ENCODE peak calls at places on chromosomes 4 and X, in four cellular contexts. X is K562, I is GM12878, W is HepG2. C is an unnamed sample.

GRCh38 chr4:153408932-153409331 is 57.2 kb upstream of the TMEM131L start:
- DNase-seq in W (no peak), I (no peak), X (no peak), C (no peak)

GRCh38 chr4:74376888-74377483 is 12.0 kb downstream of the EREG start:
- DNase-seq in X (peak), I (no peak), W (peak), C (no peak)

GRCh38 chr4:72701987-72702819 is 133.2 kb upstream of the ADAMTS3 start:
- DNase-seq in X (peak), W (peak), I (no peak), C (peak)

GRCh38 chrX:122579521-122579920 is 604.6 kb upstream of the GRIA3 start:
- DNase-seq in X (no peak), W (no peak), I (no peak), C (no peak)

GRCh38 chr4:48591372-48591771 is 101.3 kb downstream of the ZAR1 start:
- DNase-seq in X (peak), I (no peak), W (no peak), C (no peak)

GRCh38 chr4:85946821-85947220 is 413.0 kb downstream of the MAPK10 start:
- DNase-seq in X (no peak), I (no peak), W (no peak), C (no peak)

GRCh38 chr4:175443547-175443946 is 368.5 kb downstream of the GPM6A start:
- DNase-seq in X (no peak), I (no peak), W (no peak), C (no peak)

GRCh38 chr4:78566834-78567501 is 15.4 kb downstream of the ANXA3 start:
- DNase-seq in I (peak), W (no peak), X (no peak), C (no peak)

GRCh38 chrX:28920554-28920953 is 333.3 kb downstream of the IL1RAPL1 start:
- DNase-seq in W (no peak), X (no peak), I (no peak), C (no peak)

GRCh38 chr4:61831987-61832386 is 631.9 kb downstream of the ADGRL3 start:
- DNase-seq in W (no peak), I (no peak), X (no peak), C (no peak)

GRCh38 chr4:1403591-1404572 is 2.4 kb downstream of the NKX1-1 start:
- DNase-seq in W (no peak), X (no peak), I (no peak), C (no peak)

GRCh38 chr4:48017108-48017527 is 546 bp downstream of the NIPAL1 start:
- DNase-seq in W (no peak), X (peak), I (no peak), C (peak)

GRCh38 chr4:158850800-158851644 is 82.2 kb downstream of the FNIP2 start:
- DNase-seq in I (no peak), X (peak), W (no peak), C (no peak)

GRCh38 chrX:113297456-113297855 is 456.8 kb upstream of the AMOT start:
- DNase-seq in W (no peak), I (no peak), X (no peak), C (no peak)

GRCh38 chrX:3598046-3598605 is 115.3 kb downstream of the PRKX start:
- DNase-seq in I (no peak), W (no peak), X (no peak), C (no peak)

GRCh38 chr4:112223956-112224355 is 7.6 kb upstream of the AP1AR start:
- DNase-seq in W (no peak), X (no peak), I (no peak), C (no peak)

DNA sequence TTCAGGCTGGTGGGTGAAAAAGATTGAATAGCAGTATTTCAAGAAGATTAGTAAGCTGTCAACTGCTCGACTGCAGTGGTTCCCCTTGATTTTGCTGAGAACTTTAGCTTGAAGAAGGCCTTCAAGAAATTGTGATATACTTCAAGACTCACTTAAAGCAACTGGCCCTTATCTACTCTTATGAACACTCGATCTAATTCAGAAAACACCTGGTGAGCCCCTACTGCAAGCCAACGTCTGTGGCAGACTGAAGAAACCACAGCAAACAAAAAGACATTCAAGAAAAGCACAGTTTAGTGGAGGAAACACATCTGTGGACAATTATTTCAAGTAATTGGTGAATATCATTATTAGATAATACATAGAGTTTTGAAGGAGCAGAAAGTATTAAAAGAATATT is 118.9 kb downstream of the INPP4B start:
- DNase-seq in W (no peak), X (no peak), I (no peak), C (no peak)
- TF ChIP-seq SP1 in W (no peak), X (no peak), I (no peak), C (no peak)

GRCh38 chr4:183876268-183876934 is 28.7 kb upstream of the STOX2 start:
- DNase-seq in W (no peak), I (no peak), X (no peak), C (no peak)
- TF ChIP-seq NR2C2 in W (no peak), I (no peak), X (no peak), C (no peak)

DNA sequence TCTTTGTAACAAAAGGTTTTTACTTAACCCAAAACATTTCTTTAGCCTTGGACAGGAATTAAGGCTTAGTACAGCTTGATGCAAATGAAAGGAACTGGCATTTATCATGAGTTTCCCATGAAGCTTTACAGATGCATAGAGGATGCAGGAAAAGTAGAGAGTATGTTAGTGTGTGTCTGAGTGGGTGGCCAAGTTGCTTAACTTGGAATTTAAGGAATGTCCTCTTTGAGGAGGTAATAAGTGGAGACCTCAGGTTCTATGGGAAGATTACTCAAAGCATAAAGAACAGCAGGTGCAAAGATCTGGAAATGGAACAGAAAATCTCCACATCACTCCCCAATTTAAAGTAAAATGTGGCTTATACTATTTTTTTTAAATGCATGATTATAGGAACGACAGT is 457.9 kb downstream of the KCNIP4 start:
- DNase-seq in W (no peak), I (no peak), X (no peak), C (no peak)
- TF ChIP-seq SP1 in W (no peak), I (no peak), X (no peak), C (no peak)

GRCh38 chr4:156223985-156224384 is 270.3 kb upstream of the CTSO start:
- DNase-seq in X (no peak), I (no peak), W (no peak), C (no peak)
- TF ChIP-seq NR2C2 in X (no peak), I (no peak), W (no peak), C (no peak)

C was measured in WTC11.